ENCODE peak calls at places on chromosomes 16 and 17, in six cellular contexts. E is A549, Q is GM12865, W is stomach, R is natural killer cell, V is left lung. J is an unnamed sample.

GRCh38 chr16:88420496-88420895 is 32.6 kb upstream of the ZFPM1 start:
- DNase-seq in E (no peak), R (no peak), Q (no peak), W (no peak), V (no peak), J (no peak)

GRCh38 chr16:17784073-17784472 is 313.3 kb upstream of the XYLT1 start:
- DNase-seq in W (no peak), E (peak; percentile 7), V (no peak), Q (peak; percentile 10), R (no peak), J (peak; percentile 25)

GRCh38 chr16:48901712-48902374 is 291.9 kb upstream of the N4BP1 start:
- DNase-seq in R (no peak), W (no peak), V (no peak), E (no peak), Q (peak; percentile 40), J (no peak)

GRCh38 chr17:48153711-48154642 is 46.4 kb downstream of the SNX11 start:
- DNase-seq in Q (peak; percentile 47), E (peak; percentile 74), V (no peak), W (peak; percentile 51), R (no peak), J (no peak)

GRCh38 chr16:14399397-14400284 is 230.4 kb downstream of the PARN start:
- DNase-seq in Q (peak; percentile 86), R (no peak), W (no peak), V (peak; percentile 20), E (peak; percentile 92), J (no peak)

GRCh38 chr16:86027366-86028126 is 128.6 kb downstream of the IRF8 start:
- DNase-seq in W (no peak), E (no peak), V (no peak), Q (no peak), R (no peak), J (no peak)

GRCh38 chr17:45290269-45290765 is 26.5 kb downstream of the MAP3K14 start:
- DNase-seq in Q (no peak), W (no peak), R (no peak), E (no peak), V (no peak), J (no peak)

GRCh38 chr16:31109622-31110021 is 1.4 kb downstream of the BCKDK start:
- DNase-seq in W (no peak), Q (no peak), E (no peak), V (no peak), R (no peak), J (no peak)

GRCh38 chr17:18362509-18363020 is 785 bp downstream of the SHMT1 start:
- DNase-seq in E (peak; percentile 34), V (no peak), R (no peak), Q (peak; percentile 42), W (peak; percentile 64), J (no peak)

GRCh38 chr17:66474810-66475497 is 172.5 kb downstream of the PRKCA start:
- DNase-seq in W (no peak), V (no peak), R (no peak), Q (no peak), E (no peak), J (no peak)

GRCh38 chr17:37493249-37494027 is 3.7 kb downstream of the DUSP14 start:
- DNase-seq in E (no peak), V (no peak), Q (no peak), R (no peak), W (no peak), J (no peak)

GRCh38 chr16:50509521-50510341 is 38.5 kb upstream of the NKD1 start:
- DNase-seq in W (peak; percentile 31), E (peak; percentile 11), R (peak; percentile 38), V (no peak), Q (peak; percentile 48), J (no peak)

GRCh38 chr17:40224707-40225092 is 5.6 kb downstream of the WIPF2 start:
- DNase-seq in E (no peak), Q (no peak), V (no peak), R (no peak), W (peak; percentile 40), J (no peak)

GRCh38 chr17:3838206-3838605 is 7.8 kb downstream of the NCBP3 start:
- DNase-seq in W (peak; percentile 66), Q (no peak), V (no peak), R (no peak), E (no peak), J (no peak)

GRCh38 chr17:15954222-15954621 is 9.3 kb downstream of the ADORA2B start:
- DNase-seq in R (no peak), V (no peak), E (peak; percentile 45), Q (no peak), W (no peak), J (no peak)

GRCh38 chr17:50772251-50772650 is 4.9 kb upstream of the ANKRD40CL start:
- DNase-seq in Q (peak; percentile 73), V (no peak), W (no peak), E (no peak), R (no peak), J (no peak)

GRCh38 chr17:73639322-73639721 is 4.9 kb downstream of the SDK2 start:
- DNase-seq in Q (no peak), R (no peak), W (peak; percentile 14), V (no peak), E (no peak), J (no peak)

GRCh38 chr17:73637866-73638265 is 6.4 kb downstream of the SDK2 start:
- DNase-seq in Q (no peak), W (peak; percentile 23), R (no peak), E (no peak), V (no peak), J (no peak)

GRCh38 chr17:73639926-73640325 is 4.3 kb downstream of the SDK2 start:
- DNase-seq in E (no peak), W (peak; percentile 24), R (no peak), Q (no peak), V (no peak), J (no peak)

GRCh38 chr17:73640691-73641090 is 3.6 kb downstream of the SDK2 start:
- DNase-seq in Q (no peak), E (no peak), V (no peak), R (no peak), W (no peak), J (no peak)

DNA sequence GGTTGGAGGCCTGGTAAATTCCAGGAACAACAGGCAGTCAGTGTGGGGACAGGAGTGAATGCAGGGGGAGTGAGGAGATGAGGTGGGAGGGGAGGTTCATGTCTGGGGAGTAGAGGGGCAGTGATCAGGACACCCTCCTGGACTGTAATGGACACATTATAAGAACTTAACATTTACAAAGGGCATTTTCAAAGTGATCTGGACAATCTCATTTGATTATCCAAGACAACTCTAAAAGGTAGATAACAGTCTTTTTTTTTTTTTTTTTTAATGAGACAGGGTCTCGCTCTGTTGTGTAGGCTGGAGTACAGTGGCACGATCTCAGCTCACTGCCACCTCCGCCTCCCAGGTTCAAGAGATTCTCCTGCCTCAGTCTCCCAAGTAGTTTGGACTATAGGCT is 5.7 kb downstream of the SDK2 start:
- DNase-seq in V (no peak), E (no peak), Q (no peak), W (peak; percentile 8), R (no peak), J (no peak)
- TF ChIP-seq CTCF in V (no peak), E (no peak), Q (no peak), W (no peak), R (no peak), J (no peak)

DNA sequence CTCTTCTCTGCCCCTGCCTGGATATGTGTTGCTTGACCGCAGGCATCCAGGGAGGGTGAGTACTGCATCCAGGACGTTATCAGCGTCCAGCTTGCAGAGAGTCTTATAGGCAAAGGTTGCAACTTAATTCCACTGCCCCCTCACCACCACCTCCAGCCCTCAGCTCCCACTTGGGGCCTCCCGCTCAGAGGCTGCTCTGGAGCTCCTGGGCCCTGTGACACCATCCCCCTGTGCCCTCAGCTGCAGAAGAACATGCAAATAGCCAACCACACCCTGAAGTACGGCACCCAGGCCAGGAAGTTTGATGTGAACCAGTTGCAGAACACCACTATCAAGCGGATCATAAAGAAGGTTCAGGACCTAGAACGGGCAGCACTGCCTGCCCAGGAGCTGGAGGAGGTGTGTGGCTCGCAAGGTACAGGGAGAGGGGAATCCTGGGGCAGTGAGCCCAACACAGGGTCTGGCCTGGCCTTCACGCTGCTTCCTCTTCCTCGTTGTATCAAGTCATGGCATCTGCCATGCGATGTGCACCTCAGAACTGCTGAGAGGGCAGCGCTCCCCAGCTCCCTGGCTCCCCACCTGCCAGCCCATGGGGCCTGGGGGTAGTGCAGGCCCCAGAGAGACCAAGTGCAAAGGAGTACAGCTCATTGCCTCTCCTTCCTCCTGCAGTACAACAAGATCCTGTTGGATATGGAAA is 9.6 kb downstream of the ACE start:
- DNase-seq in V (no peak), R (no peak), E (no peak), W (no peak), Q (no peak), J (no peak)
- TF ChIP-seq CTCF in V (no peak), R (no peak), E (no peak), W (no peak), Q (no peak), J (no peak)

DNA sequence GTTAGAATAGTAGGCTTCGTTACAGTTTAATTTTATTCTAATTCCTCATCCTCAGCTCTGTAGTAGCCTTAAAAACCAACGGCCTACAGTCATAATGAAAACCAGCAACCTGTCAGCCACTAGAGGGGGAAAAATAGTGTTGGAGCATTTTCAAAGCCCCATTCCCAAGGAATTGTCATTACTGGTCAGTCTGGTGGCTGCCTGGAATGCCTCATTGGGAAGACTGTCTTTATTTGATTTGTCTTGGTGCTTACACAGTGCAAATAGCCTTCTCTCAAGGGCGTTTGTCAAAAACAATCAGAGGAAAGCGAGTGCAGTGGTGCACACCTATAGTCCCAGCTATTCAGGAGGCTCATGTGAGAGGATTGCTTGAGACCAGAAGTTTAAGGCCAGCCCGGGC is 4.7 kb downstream of the LPCAT2 start:
- DNase-seq in W (no peak), R (no peak), V (no peak), E (no peak), Q (no peak), J (no peak)
- TF ChIP-seq CTCF in W (no peak), R (no peak), V (no peak), E (no peak), Q (no peak), J (no peak)

GRCh38 chr17:81108220-81108619 is 57.1 kb upstream of the PVALEF start:
- DNase-seq in E (no peak), R (no peak), Q (no peak), V (no peak), W (no peak), J (no peak)

GRCh38 chr17:81112461-81112860 is 52.8 kb upstream of the PVALEF start:
- DNase-seq in E (no peak), W (no peak), Q (no peak), V (no peak), R (no peak), J (no peak)

GRCh38 chr17:81109957-81110356 is 55.4 kb upstream of the PVALEF start:
- DNase-seq in E (no peak), V (no peak), W (no peak), Q (no peak), R (no peak), J (no peak)

GRCh38 chr17:81111066-81111465 is 54.2 kb upstream of the PVALEF start:
- DNase-seq in E (no peak), R (no peak), W (no peak), V (no peak), Q (no peak), J (no peak)

DNA sequence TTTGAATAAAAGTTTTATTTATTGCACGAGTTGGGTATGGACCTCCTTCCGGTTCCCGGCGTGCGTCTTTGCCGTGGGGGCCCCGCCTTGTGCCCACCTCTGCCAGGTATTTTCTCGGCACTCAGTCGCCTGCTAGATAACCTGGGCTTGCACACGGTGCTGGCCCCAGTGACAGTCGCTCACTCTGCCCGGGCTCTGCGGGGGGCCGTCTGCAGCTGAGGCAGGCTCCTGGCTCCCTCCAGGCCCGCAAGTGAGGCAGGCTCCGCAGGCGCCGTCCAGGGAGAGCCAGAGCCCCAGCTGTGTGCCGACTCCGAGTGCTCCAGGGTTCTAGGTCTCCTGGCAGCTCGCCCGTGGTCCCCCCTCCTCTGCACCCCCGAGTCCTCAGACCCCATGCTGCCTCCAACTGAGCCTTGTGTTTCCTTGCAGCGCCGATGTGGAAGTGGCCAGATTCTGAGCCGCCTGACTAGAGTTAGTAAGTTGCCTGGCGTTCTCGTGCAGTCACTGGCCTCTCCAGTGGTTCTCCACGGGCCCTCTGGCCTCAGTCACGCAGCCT is 54.7 kb upstream of the PVALEF start:
- DNase-seq in E (no peak), Q (no peak), V (no peak), W (no peak), R (no peak), J (no peak)
- TF ChIP-seq CTCF in E (no peak), Q (no peak), V (no peak), W (no peak), R (no peak), J (no peak)

J was measured in mesothelial cell of epicardium.